ENCODE peak calls at places on chromosomes 16 and 17, in eight cellular contexts. One of them, this sample, is unnamed.

GRCh38 chr17:7440823-7441174 is 1.5 kb downstream of the FGF11 start:
- DNase-seq in suprapubic skin: no peak
- DNase-seq in COR-L47: no peak
- DNase-seq in lower leg skin: no peak
- DNase-seq in activated CD8-positive, alpha-beta T cell treated with anti-CD3 and anti-CD28 coated beads, Interleukin-2, amount 10 ng/mL, durations not matched to agents 7 days and 5 days: peak
- DNase-seq in body of pancreas: peak
- DNase-seq in NCI-H2029: no peak
- DNase-seq in EL: peak
- DNase-seq in this sample: no peak

GRCh38 chr17:80408872-80409271 is 6.1 kb upstream of the ENDOV start:
- DNase-seq in suprapubic skin: no peak
- DNase-seq in COR-L47: no peak
- DNase-seq in lower leg skin: no peak
- DNase-seq in activated CD8-positive, alpha-beta T cell treated with anti-CD3 and anti-CD28 coated beads, Interleukin-2, amount 10 ng/mL, durations not matched to agents 7 days and 5 days: no peak
- DNase-seq in body of pancreas: peak
- DNase-seq in NCI-H2029: no peak
- DNase-seq in EL: no peak
- DNase-seq in this sample: no peak

GRCh38 chr17:63345598-63345997 is 100.5 kb downstream of the CYB561 start:
- DNase-seq in suprapubic skin: no peak
- DNase-seq in COR-L47: no peak
- DNase-seq in lower leg skin: no peak
- DNase-seq in activated CD8-positive, alpha-beta T cell treated with anti-CD3 and anti-CD28 coated beads, Interleukin-2, amount 10 ng/mL, durations not matched to agents 7 days and 5 days: no peak
- DNase-seq in body of pancreas: no peak
- DNase-seq in NCI-H2029: no peak
- DNase-seq in EL: peak
- DNase-seq in this sample: no peak

GRCh38 chr17:9021985-9022552 is 759 bp downstream of the NTN1 start:
- DNase-seq in suprapubic skin: peak
- DNase-seq in COR-L47: no peak
- DNase-seq in lower leg skin: no peak
- DNase-seq in activated CD8-positive, alpha-beta T cell treated with anti-CD3 and anti-CD28 coated beads, Interleukin-2, amount 10 ng/mL, durations not matched to agents 7 days and 5 days: no peak
- DNase-seq in body of pancreas: peak
- DNase-seq in NCI-H2029: no peak
- DNase-seq in EL: peak
- DNase-seq in this sample: no peak

GRCh38 chr16:67245674-67246080 is 1.6 kb downstream of the FHOD1 start:
- DNase-seq in suprapubic skin: no peak
- DNase-seq in COR-L47: no peak
- DNase-seq in lower leg skin: no peak
- DNase-seq in activated CD8-positive, alpha-beta T cell treated with anti-CD3 and anti-CD28 coated beads, Interleukin-2, amount 10 ng/mL, durations not matched to agents 7 days and 5 days: no peak
- DNase-seq in body of pancreas: no peak
- DNase-seq in NCI-H2029: no peak
- DNase-seq in EL: no peak
- DNase-seq in this sample: no peak

GRCh38 chr17:929547-929946 is 50.0 kb downstream of the NXN start:
- DNase-seq in suprapubic skin: no peak
- DNase-seq in COR-L47: no peak
- DNase-seq in lower leg skin: no peak
- DNase-seq in activated CD8-positive, alpha-beta T cell treated with anti-CD3 and anti-CD28 coated beads, Interleukin-2, amount 10 ng/mL, durations not matched to agents 7 days and 5 days: no peak
- DNase-seq in body of pancreas: no peak
- DNase-seq in NCI-H2029: no peak
- DNase-seq in EL: no peak
- DNase-seq in this sample: no peak

GRCh38 chr16:9755076-9755475 is 427.2 kb downstream of the GRIN2A start:
- DNase-seq in suprapubic skin: no peak
- DNase-seq in COR-L47: no peak
- DNase-seq in lower leg skin: no peak
- DNase-seq in activated CD8-positive, alpha-beta T cell treated with anti-CD3 and anti-CD28 coated beads, Interleukin-2, amount 10 ng/mL, durations not matched to agents 7 days and 5 days: no peak
- DNase-seq in body of pancreas: no peak
- DNase-seq in NCI-H2029: no peak
- DNase-seq in EL: no peak
- DNase-seq in this sample: no peak

GRCh38 chr17:65474658-65475057 is 86.8 kb downstream of the AXIN2 start:
- DNase-seq in suprapubic skin: no peak
- DNase-seq in COR-L47: no peak
- DNase-seq in lower leg skin: no peak
- DNase-seq in activated CD8-positive, alpha-beta T cell treated with anti-CD3 and anti-CD28 coated beads, Interleukin-2, amount 10 ng/mL, durations not matched to agents 7 days and 5 days: no peak
- DNase-seq in body of pancreas: no peak
- DNase-seq in NCI-H2029: no peak
- DNase-seq in EL: no peak
- DNase-seq in this sample: no peak

GRCh38 chr16:4214215-4214621 is 27.7 kb downstream of the SRL start:
- DNase-seq in suprapubic skin: no peak
- DNase-seq in COR-L47: no peak
- DNase-seq in lower leg skin: peak
- DNase-seq in activated CD8-positive, alpha-beta T cell treated with anti-CD3 and anti-CD28 coated beads, Interleukin-2, amount 10 ng/mL, durations not matched to agents 7 days and 5 days: no peak
- DNase-seq in body of pancreas: no peak
- DNase-seq in NCI-H2029: no peak
- DNase-seq in EL: peak
- DNase-seq in this sample: no peak

GRCh38 chr16:86531193-86531550 is 20.8 kb downstream of the FOXF1 start:
- DNase-seq in suprapubic skin: no peak
- DNase-seq in COR-L47: no peak
- DNase-seq in lower leg skin: no peak
- DNase-seq in activated CD8-positive, alpha-beta T cell treated with anti-CD3 and anti-CD28 coated beads, Interleukin-2, amount 10 ng/mL, durations not matched to agents 7 days and 5 days: no peak
- DNase-seq in body of pancreas: peak
- DNase-seq in NCI-H2029: no peak
- DNase-seq in EL: no peak
- DNase-seq in this sample: no peak

GRCh38 chr16:2690852-2691251 is 8.5 kb downstream of the KCTD5 start:
- DNase-seq in suprapubic skin: no peak
- DNase-seq in COR-L47: no peak
- DNase-seq in lower leg skin: no peak
- DNase-seq in activated CD8-positive, alpha-beta T cell treated with anti-CD3 and anti-CD28 coated beads, Interleukin-2, amount 10 ng/mL, durations not matched to agents 7 days and 5 days: no peak
- DNase-seq in body of pancreas: no peak
- DNase-seq in NCI-H2029: no peak
- DNase-seq in EL: no peak
- DNase-seq in this sample: no peak

GRCh38 chr16:87241135-87241771 is 75.9 kb downstream of the C16orf95 start:
- DNase-seq in suprapubic skin: no peak
- DNase-seq in COR-L47: no peak
- DNase-seq in lower leg skin: no peak
- DNase-seq in activated CD8-positive, alpha-beta T cell treated with anti-CD3 and anti-CD28 coated beads, Interleukin-2, amount 10 ng/mL, durations not matched to agents 7 days and 5 days: no peak
- DNase-seq in body of pancreas: no peak
- DNase-seq in NCI-H2029: no peak
- DNase-seq in EL: no peak
- DNase-seq in this sample: peak

GRCh38 chr17:3959295-3959899 is 4.8 kb downstream of the ATP2A3 start:
- DNase-seq in suprapubic skin: no peak
- DNase-seq in COR-L47: peak
- DNase-seq in lower leg skin: no peak
- DNase-seq in activated CD8-positive, alpha-beta T cell treated with anti-CD3 and anti-CD28 coated beads, Interleukin-2, amount 10 ng/mL, durations not matched to agents 7 days and 5 days: no peak
- DNase-seq in body of pancreas: peak
- DNase-seq in NCI-H2029: peak
- DNase-seq in EL: peak
- DNase-seq in this sample: no peak

GRCh38 chr17:66814026-66814425 is 20.9 kb upstream of the CACNG5 start:
- DNase-seq in suprapubic skin: no peak
- DNase-seq in COR-L47: no peak
- DNase-seq in lower leg skin: no peak
- DNase-seq in activated CD8-positive, alpha-beta T cell treated with anti-CD3 and anti-CD28 coated beads, Interleukin-2, amount 10 ng/mL, durations not matched to agents 7 days and 5 days: no peak
- DNase-seq in body of pancreas: no peak
- DNase-seq in NCI-H2029: no peak
- DNase-seq in EL: no peak
- DNase-seq in this sample: no peak

GRCh38 chr16:15575293-15576049 is 67.5 kb downstream of the MARF1 start:
- DNase-seq in suprapubic skin: no peak
- DNase-seq in COR-L47: no peak
- DNase-seq in lower leg skin: no peak
- DNase-seq in activated CD8-positive, alpha-beta T cell treated with anti-CD3 and anti-CD28 coated beads, Interleukin-2, amount 10 ng/mL, durations not matched to agents 7 days and 5 days: no peak
- DNase-seq in body of pancreas: no peak
- DNase-seq in NCI-H2029: peak
- DNase-seq in EL: no peak
- DNase-seq in this sample: no peak

GRCh38 chr16:56657555-56658430 is at the start of gene MT1F:
- DNase-seq in suprapubic skin: peak
- DNase-seq in COR-L47: peak
- DNase-seq in lower leg skin: peak
- DNase-seq in activated CD8-positive, alpha-beta T cell treated with anti-CD3 and anti-CD28 coated beads, Interleukin-2, amount 10 ng/mL, durations not matched to agents 7 days and 5 days: peak
- DNase-seq in body of pancreas: peak
- DNase-seq in NCI-H2029: peak
- DNase-seq in EL: peak
- DNase-seq in this sample: peak

GRCh38 chr17:80926601-80927250 is 64.9 kb upstream of the CHMP6 start:
- DNase-seq in suprapubic skin: no peak
- DNase-seq in COR-L47: no peak
- DNase-seq in lower leg skin: no peak
- DNase-seq in activated CD8-positive, alpha-beta T cell treated with anti-CD3 and anti-CD28 coated beads, Interleukin-2, amount 10 ng/mL, durations not matched to agents 7 days and 5 days: no peak
- DNase-seq in body of pancreas: peak
- DNase-seq in NCI-H2029: no peak
- DNase-seq in EL: no peak
- DNase-seq in this sample: no peak

GRCh38 chr16:67943619-67944503 is at the start of gene LCAT:
- DNase-seq in suprapubic skin: no peak
- DNase-seq in COR-L47: no peak
- DNase-seq in lower leg skin: no peak
- DNase-seq in activated CD8-positive, alpha-beta T cell treated with anti-CD3 and anti-CD28 coated beads, Interleukin-2, amount 10 ng/mL, durations not matched to agents 7 days and 5 days: no peak
- DNase-seq in body of pancreas: no peak
- DNase-seq in NCI-H2029: no peak
- DNase-seq in EL: no peak
- DNase-seq in this sample: no peak

GRCh38 chr17:20922128-20922670 is 120.6 kb downstream of the USP22 start:
- DNase-seq in suprapubic skin: no peak
- DNase-seq in COR-L47: no peak
- DNase-seq in lower leg skin: no peak
- DNase-seq in activated CD8-positive, alpha-beta T cell treated with anti-CD3 and anti-CD28 coated beads, Interleukin-2, amount 10 ng/mL, durations not matched to agents 7 days and 5 days: no peak
- DNase-seq in body of pancreas: no peak
- DNase-seq in NCI-H2029: no peak
- DNase-seq in EL: peak
- DNase-seq in this sample: no peak

GRCh38 chr17:28348979-28349378 is 8.3 kb downstream of the POLDIP2 start:
- DNase-seq in suprapubic skin: no peak
- DNase-seq in COR-L47: no peak
- DNase-seq in lower leg skin: no peak
- DNase-seq in activated CD8-positive, alpha-beta T cell treated with anti-CD3 and anti-CD28 coated beads, Interleukin-2, amount 10 ng/mL, durations not matched to agents 7 days and 5 days: no peak
- DNase-seq in body of pancreas: no peak
- DNase-seq in NCI-H2029: no peak
- DNase-seq in EL: no peak
- DNase-seq in this sample: no peak

GRCh38 chr16:30767767-30768465 is 5.8 kb downstream of the RNF40 start:
- DNase-seq in suprapubic skin: no peak
- DNase-seq in COR-L47: no peak
- DNase-seq in lower leg skin: no peak
- DNase-seq in activated CD8-positive, alpha-beta T cell treated with anti-CD3 and anti-CD28 coated beads, Interleukin-2, amount 10 ng/mL, durations not matched to agents 7 days and 5 days: no peak
- DNase-seq in body of pancreas: no peak
- DNase-seq in NCI-H2029: no peak
- DNase-seq in EL: no peak
- DNase-seq in this sample: no peak

GRCh38 chr17:6755731-6756184 is at the start of gene XAF1:
- DNase-seq in suprapubic skin: no peak
- DNase-seq in COR-L47: no peak
- DNase-seq in lower leg skin: peak
- DNase-seq in activated CD8-positive, alpha-beta T cell treated with anti-CD3 and anti-CD28 coated beads, Interleukin-2, amount 10 ng/mL, durations not matched to agents 7 days and 5 days: peak
- DNase-seq in body of pancreas: no peak
- DNase-seq in NCI-H2029: no peak
- DNase-seq in EL: peak
- DNase-seq in this sample: no peak

GRCh38 chr17:42248351-42249179 is 27.6 kb downstream of the STAT5B start:
- DNase-seq in suprapubic skin: peak
- DNase-seq in COR-L47: peak
- DNase-seq in lower leg skin: peak
- DNase-seq in activated CD8-positive, alpha-beta T cell treated with anti-CD3 and anti-CD28 coated beads, Interleukin-2, amount 10 ng/mL, durations not matched to agents 7 days and 5 days: peak
- DNase-seq in body of pancreas: peak
- DNase-seq in NCI-H2029: peak
- DNase-seq in EL: peak
- DNase-seq in this sample: no peak

GRCh38 chr17:20263595-20263994 is 203.7 kb downstream of the LGALS9B start:
- DNase-seq in suprapubic skin: no peak
- DNase-seq in COR-L47: no peak
- DNase-seq in lower leg skin: no peak
- DNase-seq in activated CD8-positive, alpha-beta T cell treated with anti-CD3 and anti-CD28 coated beads, Interleukin-2, amount 10 ng/mL, durations not matched to agents 7 days and 5 days: no peak
- DNase-seq in body of pancreas: no peak
- DNase-seq in NCI-H2029: peak
- DNase-seq in EL: peak
- DNase-seq in this sample: no peak

GRCh38 chr16:57409870-57410585 is 5.5 kb downstream of the CCL17 start:
- DNase-seq in suprapubic skin: no peak
- DNase-seq in COR-L47: no peak
- DNase-seq in lower leg skin: no peak
- DNase-seq in activated CD8-positive, alpha-beta T cell treated with anti-CD3 and anti-CD28 coated beads, Interleukin-2, amount 10 ng/mL, durations not matched to agents 7 days and 5 days: no peak
- DNase-seq in body of pancreas: no peak
- DNase-seq in NCI-H2029: peak
- DNase-seq in EL: no peak
- DNase-seq in this sample: no peak

GRCh38 chr16:89712476-89712805 is 8.3 kb downstream of the VPS9D1 start:
- DNase-seq in suprapubic skin: no peak
- DNase-seq in COR-L47: no peak
- DNase-seq in lower leg skin: no peak
- DNase-seq in activated CD8-positive, alpha-beta T cell treated with anti-CD3 and anti-CD28 coated beads, Interleukin-2, amount 10 ng/mL, durations not matched to agents 7 days and 5 days: no peak
- DNase-seq in body of pancreas: no peak
- DNase-seq in NCI-H2029: no peak
- DNase-seq in EL: no peak
- DNase-seq in this sample: no peak

GRCh38 chr16:14409563-14409962 is 220.5 kb downstream of the PARN start:
- DNase-seq in suprapubic skin: no peak
- DNase-seq in COR-L47: no peak
- DNase-seq in lower leg skin: peak
- DNase-seq in activated CD8-positive, alpha-beta T cell treated with anti-CD3 and anti-CD28 coated beads, Interleukin-2, amount 10 ng/mL, durations not matched to agents 7 days and 5 days: no peak
- DNase-seq in body of pancreas: no peak
- DNase-seq in NCI-H2029: no peak
- DNase-seq in EL: peak
- DNase-seq in this sample: no peak

This sample was measured in HuH-7.